ENCODE peak calls at places on chromosomes 16 and 17, in seven cellular contexts. W, O, J, M, P, T and Z are unnamed samples.

GRCh38 chr17:28338056-28338768 is 2.7 kb downstream of the TNFAIP1 start:
- DNase-seq in P (no peak), T (no peak), J (no peak), O (peak; percentile 95), M (peak; percentile 57), W (no peak), Z (peak; percentile 86)

GRCh38 chr16:1537763-1538289 is 4.4 kb downstream of the TMEM204 start:
- DNase-seq in M (no peak), O (no peak), W (no peak), J (no peak), T (no peak), P (no peak), Z (no peak)

GRCh38 chr16:84907575-84907974 is 87.8 kb downstream of the CRISPLD2 start:
- DNase-seq in W (no peak), J (no peak), P (no peak), M (no peak), T (no peak), O (peak; percentile 50), Z (peak; percentile 76)

GRCh38 chr17:21502301-21502700 is 126.1 kb downstream of the KCNJ12 start:
- DNase-seq in O (no peak), T (no peak), P (no peak), J (no peak), W (no peak), M (no peak), Z (no peak)

GRCh38 chr16:3490911-3491629 is 4.2 kb downstream of the C16orf90 start:
- DNase-seq in P (no peak), O (no peak), M (no peak), W (no peak), J (no peak), T (no peak), Z (no peak)

GRCh38 chr17:37259030-37259735 is 116.6 kb upstream of the C17orf78 start:
- DNase-seq in M (no peak), P (no peak), W (no peak), J (no peak), T (peak; percentile 63), O (peak; percentile 6), Z (peak; percentile 76)

GRCh38 chr17:43171761-43172487 is 910 bp downstream of the NBR1 start:
- DNase-seq in P (no peak), J (no peak), M (peak; percentile 47), W (no peak), T (peak; percentile 61), O (peak; percentile 90), Z (peak; percentile 95)

GRCh38 chr16:54718376-54718775 is 212.3 kb upstream of the IRX5 start:
- DNase-seq in P (no peak), O (no peak), J (no peak), W (no peak), T (no peak), M (no peak), Z (no peak)

GRCh38 chr16:20901441-20902112 is 1.0 kb downstream of the LYRM1 start:
- DNase-seq in J (no peak), M (peak; percentile 80), P (peak; percentile 21), W (peak; percentile 57), O (peak; percentile 76), T (peak; percentile 98), Z (peak; percentile 54)

GRCh38 chr16:85136705-85137322 is 24.5 kb upstream of the CIBAR2 start:
- DNase-seq in W (no peak), J (no peak), T (no peak), O (peak; percentile 68), M (peak; percentile 56), P (no peak), Z (no peak)

GRCh38 chr16:53626161-53626560 is 77.5 kb downstream of the RPGRIP1L start:
- DNase-seq in J (no peak), P (no peak), W (no peak), O (no peak), M (no peak), T (no peak), Z (no peak)

GRCh38 chr17:15744091-15744676 is 12.1 kb downstream of the TBC1D26 start:
- DNase-seq in O (no peak), J (no peak), T (peak; percentile 77), M (no peak), W (no peak), P (no peak), Z (no peak)

GRCh38 chr17:79002796-79003593 is 6.6 kb downstream of the CANT1 start:
- DNase-seq in O (no peak), W (no peak), J (no peak), P (no peak), T (no peak), M (no peak), Z (no peak)

GRCh38 chr17:76737676-76738467 is at the start of gene MFSD11:
- DNase-seq in W (peak; percentile 98), J (peak; percentile 87), P (peak; percentile 96), T (peak; percentile 94), M (peak; percentile 98), O (peak; percentile 97), Z (peak; percentile 94)

GRCh38 chr16:61993076-61993475 is 43.2 kb downstream of the CDH8 start:
- DNase-seq in P (no peak), M (no peak), T (no peak), W (no peak), O (no peak), J (no peak), Z (no peak)

GRCh38 chr16:57695378-57696054 is 910 bp downstream of the DRC7 start:
- DNase-seq in O (no peak), T (no peak), M (no peak), P (no peak), J (no peak), W (no peak), Z (no peak)

GRCh38 chr17:20206068-20206467 is 196.9 kb downstream of the SPECC1 start:
- DNase-seq in W (no peak), O (peak; percentile 54), J (no peak), M (peak; percentile 25), P (no peak), T (no peak), Z (no peak)

GRCh38 chr16:62036101-62036806 is at the start of gene CDH8:
- DNase-seq in M (peak; percentile 75), T (peak; percentile 77), W (peak; percentile 85), O (no peak), P (peak; percentile 84), J (no peak), Z (no peak)

GRCh38 chr16:75337430-75337829 is 86.0 kb upstream of the BCAR1 start:
- DNase-seq in M (no peak), W (no peak), P (no peak), O (no peak), T (no peak), J (no peak), Z (no peak)

GRCh38 chr17:76598004-76598439 is 12.4 kb upstream of the ST6GALNAC2 start:
- DNase-seq in M (no peak), P (no peak), J (no peak), W (no peak), O (no peak), T (no peak), Z (no peak)

GRCh38 chr17:28760987-28761562 is 17.3 kb downstream of the TRAF4 start:
- DNase-seq in T (no peak), J (no peak), M (peak; percentile 82), O (peak; percentile 48), W (peak; percentile 94), P (no peak), Z (peak; percentile 66)

GRCh38 chr16:74740795-74741304 is 33.8 kb downstream of the FA2H start:
- DNase-seq in O (no peak), W (no peak), M (no peak), T (no peak), P (no peak), J (no peak), Z (no peak)

GRCh38 chr17:60352569-60352968 is 39.4 kb downstream of the USP32 start:
- DNase-seq in M (no peak), O (no peak), J (no peak), T (peak; percentile 52), W (no peak), P (no peak), Z (no peak)

GRCh38 chr16:83095926-83096692 is 469.3 kb downstream of the CDH13 start:
- DNase-seq in T (no peak), P (no peak), O (no peak), W (no peak), J (no peak), M (no peak), Z (peak; percentile 70)

GRCh38 chr17:42294469-42295398 is 6.4 kb downstream of the STAT5A start:
- DNase-seq in P (no peak), M (no peak), J (no peak), O (no peak), W (no peak), T (no peak), Z (no peak)

GRCh38 chr16:67537636-67538591 is 9.3 kb downstream of the RIPOR1 start:
- DNase-seq in O (peak; percentile 50), J (no peak), W (peak; percentile 50), M (peak; percentile 45), P (no peak), T (peak; percentile 59), Z (no peak)

GRCh38 chr16:54275956-54276355 is 10.6 kb downstream of the IRX3 start:
- DNase-seq in M (no peak), O (no peak), P (no peak), J (no peak), W (no peak), T (no peak), Z (no peak)

DNA sequence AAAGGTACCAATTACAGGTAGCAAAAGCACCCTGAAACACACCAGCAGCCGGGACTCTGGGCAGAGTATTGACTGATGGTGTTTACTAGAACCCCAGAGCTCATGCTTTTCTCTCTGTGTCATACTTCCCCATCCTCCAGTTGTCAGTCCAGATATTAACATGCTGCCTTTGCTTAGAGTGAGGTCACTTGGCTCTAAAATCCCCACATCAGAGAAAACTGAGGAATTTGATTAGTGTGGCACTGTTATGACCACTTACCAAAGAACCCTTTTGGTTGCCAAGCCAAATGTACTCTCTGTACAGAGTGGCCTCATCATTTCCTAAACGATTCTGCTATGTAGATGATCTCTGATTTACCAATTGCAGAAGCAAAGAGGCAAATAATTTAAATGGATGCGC is 80.4 kb downstream of the ABCC12 start:
- DNase-seq in M (no peak), T (no peak), P (no peak), W (no peak), J (no peak), O (peak; percentile 12), Z (peak; percentile 80)
- H3K4ac ChIP-seq in M (no peak overlapping the region), T (no peak overlapping the region), P (no peak overlapping the region), W (no peak overlapping the region), J (no peak overlapping the region), O (no peak overlapping the region), Z (peak overlapping the region; percentile 81)

DNA sequence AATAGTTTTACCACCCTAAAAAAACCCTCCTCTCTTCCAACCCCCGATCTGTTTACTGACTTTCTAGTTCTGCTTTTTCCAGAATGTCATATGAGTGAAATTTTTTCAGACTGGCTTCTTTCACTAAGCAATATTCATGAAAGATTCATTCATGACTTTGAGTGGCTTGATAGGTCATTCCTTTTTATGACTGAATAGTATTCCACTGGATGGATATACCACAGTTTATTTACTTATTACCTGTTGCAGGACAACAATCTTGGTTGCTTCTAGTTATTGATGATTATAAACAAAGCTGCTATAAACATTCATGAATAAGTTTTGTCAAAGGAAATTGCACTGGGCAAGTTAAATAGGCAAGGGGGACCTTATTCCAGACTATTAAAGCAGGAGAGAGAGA is 264.2 kb downstream of the UTP18 start:
- DNase-seq in T (no peak), W (no peak), O (no peak), P (no peak), M (no peak), J (no peak), Z (no peak)
- H3K4ac ChIP-seq in T (no peak overlapping the region), W (no peak overlapping the region), O (no peak overlapping the region), P (no peak overlapping the region), M (no peak overlapping the region), J (no peak overlapping the region), Z (no peak overlapping the region)

GRCh38 chr17:80214878-80215210 is 5.3 kb downstream of the SGSH start:
- DNase-seq in J (no peak), W (no peak), O (no peak), M (no peak), T (no peak), P (no peak), Z (no peak)
- H3K4ac ChIP-seq in J (no peak overlapping the region), W (no peak overlapping the region), O (no peak overlapping the region), M (no peak overlapping the region), T (no peak overlapping the region), P (no peak overlapping the region), Z (no peak overlapping the region)

GRCh38 chr16:27408012-27408601 is 6.1 kb downstream of the IL21R start:
- DNase-seq in M (no peak), P (no peak), O (peak; percentile 32), W (no peak), T (no peak), J (no peak), Z (peak; percentile 65)
- H3K4ac ChIP-seq in M (no peak overlapping the region), P (no peak overlapping the region), O (no peak overlapping the region), W (no peak overlapping the region), T (no peak overlapping the region), J (no peak overlapping the region), Z (peak overlapping the region; percentile 72)